ENCODE peak calls at places on chromosomes 3 and 15, in five cellular contexts. C, J, Q, V and I are unnamed samples.

GRCh38 chr15:69668963-69669362 is 216.3 kb downstream of the RPLP1 start:
- DNase-seq in C (no peak), J (no peak), Q (peak; percentile 55), V (no peak), I (no peak)

GRCh38 chr3:189529889-189530288 is 101.3 kb upstream of the TP63 start:
- DNase-seq in C (no peak), J (no peak), Q (no peak), V (no peak), I (no peak)

GRCh38 chr15:66400351-66400774 is 13.7 kb downstream of the MAP2K1 start:
- DNase-seq in C (no peak), J (no peak), Q (no peak), V (no peak), I (no peak)

GRCh38 chr3:79005084-79005483 is 762.7 kb downstream of the ROBO1 start:
- DNase-seq in C (no peak), J (no peak), Q (no peak), V (no peak), I (no peak)

GRCh38 chr3:197847866-197848401 is 56.9 kb downstream of the LRCH3 start:
- DNase-seq in C (no peak), J (no peak), Q (peak; percentile 57), V (no peak), I (no peak)

GRCh38 chr15:71115567-71116351 is 488 bp downstream of the THSD4 start:
- DNase-seq in C (no peak), J (peak; percentile 67), Q (no peak), V (peak; percentile 36), I (no peak)

GRCh38 chr3:67017211-67017610 is 19.1 kb downstream of the KBTBD8 start:
- DNase-seq in C (no peak), J (no peak), Q (no peak), V (no peak), I (no peak)

GRCh38 chr15:60695713-60696522 is 217.0 kb upstream of the ICE2 start:
- DNase-seq in C (peak; percentile 49), J (no peak), Q (no peak), V (no peak), I (no peak)

GRCh38 chr3:155131104-155131503 is 51.0 kb downstream of the MME start:
- DNase-seq in C (no peak), J (no peak), Q (no peak), V (no peak), I (no peak)

GRCh38 chr3:129605593-129606521 is 619 bp downstream of the PLXND1 start:
- DNase-seq in C (peak; percentile 20), J (peak; percentile 36), Q (no peak), V (no peak), I (peak; percentile 15)

GRCh38 chr15:73922186-73923151 is 3.8 kb upstream of the LOXL1 start:
- DNase-seq in C (no peak), J (no peak), Q (no peak), V (no peak), I (peak; percentile 87)

GRCh38 chr3:9916734-9917680 is at the start of gene IL17RC:
- DNase-seq in C (no peak), J (peak; percentile 82), Q (no peak), V (peak; percentile 27), I (peak; percentile 53)

GRCh38 chr3:13484861-13485590 is 4.9 kb downstream of the HDAC11 start:
- DNase-seq in C (no peak), J (no peak), Q (no peak), V (no peak), I (no peak)

GRCh38 chr3:69012111-69012835 is 1.2 kb downstream of the EOGT start:
- DNase-seq in C (no peak), J (no peak), Q (no peak), V (no peak), I (no peak)

GRCh38 chr3:43024183-43024865 is 45.2 kb downstream of the GASK1A start:
- DNase-seq in C (no peak), J (no peak), Q (no peak), V (no peak), I (no peak)

GRCh38 chr15:29805043-29805707 is 17.1 kb downstream of the TJP1 start:
- DNase-seq in C (no peak), J (no peak), Q (no peak), V (no peak), I (no peak)

GRCh38 chr15:65097651-65098263 is 17.2 kb downstream of the UBAP1L start:
- DNase-seq in C (no peak), J (no peak), Q (no peak), V (no peak), I (no peak)

GRCh38 chr3:46082849-46083248 is 55.6 kb upstream of the XCR1 start:
- DNase-seq in C (no peak), J (no peak), Q (no peak), V (no peak), I (no peak)

GRCh38 chr3:181919375-181919774 is 207.7 kb downstream of the SOX2 start:
- DNase-seq in C (no peak), J (peak; percentile 14), Q (no peak), V (no peak), I (no peak)

GRCh38 chr3:161221881-161222600 is 930 bp downstream of the NMD3 start:
- DNase-seq in C (no peak), J (no peak), Q (no peak), V (no peak), I (no peak)

GRCh38 chr15:40093224-40093842 is 15.3 kb downstream of the BMF start:
- DNase-seq in C (no peak), J (no peak), Q (no peak), V (no peak), I (no peak)

GRCh38 chr15:57153140-57153539 is 223.2 kb upstream of the CGNL1 start:
- DNase-seq in C (no peak), J (no peak), Q (peak; percentile 49), V (no peak), I (no peak)

GRCh38 chr3:183210862-183211341 is 42.2 kb upstream of the B3GNT5 start:
- DNase-seq in C (no peak), J (no peak), Q (no peak), V (no peak), I (no peak)

GRCh38 chr15:68403161-68403941 is 28.6 kb downstream of the ITGA11 start:
- DNase-seq in C (no peak), J (no peak), Q (no peak), V (no peak), I (no peak)

GRCh38 chr15:25176616-25176923 is 221.8 kb downstream of the SNRPN start:
- DNase-seq in C (peak; percentile 4), J (no peak), Q (no peak), V (no peak), I (no peak)

GRCh38 chr15:78322243-78322642 is 17.9 kb upstream of the CRABP1 start:
- DNase-seq in C (no peak), J (no peak), Q (no peak), V (no peak), I (no peak)

GRCh38 chr15:73951591-73951990 is 25.3 kb downstream of the LOXL1 start:
- DNase-seq in C (no peak), J (no peak), Q (no peak), V (no peak), I (no peak)

GRCh38 chr3:139482206-139482605 is 5.9 kb upstream of the RBP2 start:
- DNase-seq in C (no peak), J (no peak), Q (no peak), V (no peak), I (no peak)

GRCh38 chr3:131596884-131597283 is 94.1 kb upstream of the MRPL3 start:
- DNase-seq in C (no peak), J (no peak), Q (no peak), V (no peak), I (no peak)

GRCh38 chr15:64437982-64438381 is 22.4 kb upstream of the ZNF609 start:
- DNase-seq in C (no peak), J (no peak), Q (no peak), V (no peak), I (no peak)

GRCh38 chr15:53384417-53384816 is 375.0 kb downstream of the WDR72 start:
- DNase-seq in C (no peak), J (no peak), Q (no peak), V (no peak), I (peak; percentile 6)

GRCh38 chr3:23442598-23443383 is 239.7 kb downstream of the UBE2E2 start:
- DNase-seq in C (no peak), J (no peak), Q (no peak), V (no peak), I (no peak)

GRCh38 chr3:128178782-128179473 is 25.6 kb downstream of the EEFSEC start:
- DNase-seq in C (no peak), J (no peak), Q (no peak), V (no peak), I (no peak)

GRCh38 chr15:74552761-74553441 is 11.9 kb downstream of the ARID3B start:
- DNase-seq in C (no peak), J (no peak), Q (no peak), V (no peak), I (no peak)

GRCh38 chr15:85709250-85709649 is 85.5 kb downstream of the KLHL25 start:
- DNase-seq in C (no peak), J (no peak), Q (no peak), V (no peak), I (no peak)

GRCh38 chr3:163684651-163685050 is 1393.6 kb downstream of the SI start:
- DNase-seq in C (no peak), J (no peak), Q (no peak), V (no peak), I (no peak)

GRCh38 chr3:11288786-11289637 is 16.8 kb downstream of the ATG7 start:
- DNase-seq in C (no peak), J (peak; percentile 64), Q (peak; percentile 49), V (no peak), I (no peak)

GRCh38 chr3:192958219-192958872 is 40.7 kb upstream of the MB21D2 start:
- DNase-seq in C (no peak), J (no peak), Q (no peak), V (no peak), I (no peak)

GRCh38 chr3:57646723-57647122 is 46.2 kb downstream of the DENND6A start:
- DNase-seq in C (no peak), J (peak; percentile 3), Q (no peak), V (no peak), I (no peak)